ENCODE peak calls at places on chromosomes 5 and 9, in four cellular contexts. I is left ventricle myocardium superior, H is C1 segment of cervical spinal cord, X is mucosa of gallbladder. Z is an unnamed sample.

GRCh38 chr9:35605336-35606137 is 475 bp downstream of the TESK1 start:
- DNase-seq in X (no peak), H (no peak), I (peak), Z (no peak)

GRCh38 chr5:7910738-7911428 is 41.9 kb downstream of the MTRR start:
- DNase-seq in H (no peak), X (no peak), I (no peak), Z (no peak)

GRCh38 chr5:133112026-133112660 is 60.3 kb downstream of the HSPA4 start:
- DNase-seq in H (no peak), I (no peak), X (peak), Z (no peak)

GRCh38 chr9:95494022-95494415 is 22.8 kb downstream of the PTCH1 start:
- DNase-seq in H (peak), I (no peak), X (no peak), Z (peak)

GRCh38 chr5:31317642-31318041 is 124.2 kb downstream of the CDH6 start:
- DNase-seq in H (no peak), X (no peak), I (no peak), Z (no peak)

GRCh38 chr9:116101516-116101915 is 52.1 kb upstream of the PAPPA start:
- DNase-seq in I (no peak), X (no peak), H (no peak), Z (no peak)

GRCh38 chr9:3887798-3888495 is 362.1 kb upstream of the RFX3 start:
- DNase-seq in X (no peak), I (no peak), H (no peak), Z (no peak)

GRCh38 chr9:36858805-36859375 is 175.2 kb downstream of the PAX5 start:
- DNase-seq in X (no peak), I (no peak), H (no peak), Z (no peak)

GRCh38 chr9:108521063-108521462 is 334.7 kb downstream of the ACTL7B start:
- DNase-seq in H (no peak), X (no peak), I (no peak), Z (no peak)

GRCh38 chr9:81737871-81738507 is 48.6 kb upstream of the TLE1 start:
- DNase-seq in I (no peak), X (peak), H (no peak), Z (peak)

GRCh38 chr5:683619-684481 is 9.3 kb downstream of the TPPP start:
- DNase-seq in I (peak), H (no peak), X (no peak), Z (no peak)

GRCh38 chr5:38537502-38537901 is 18.9 kb downstream of the LIFR start:
- DNase-seq in H (no peak), I (no peak), X (no peak), Z (no peak)

GRCh38 chr9:121675969-121676822 is 24.8 kb downstream of the DAB2IP start:
- DNase-seq in X (no peak), H (no peak), I (peak), Z (peak)

GRCh38 chr5:139415221-139415861 is 11.5 kb upstream of the SPATA24 start:
- DNase-seq in X (no peak), I (peak), H (peak), Z (peak)

GRCh38 chr9:33818167-33818831 is 1.3 kb downstream of the UBE2R2 start:
- DNase-seq in X (peak), I (peak), H (peak), Z (no peak)

GRCh38 chr9:114516913-114517312 is 11.6 kb upstream of the WHRN start:
- DNase-seq in X (no peak), H (no peak), I (no peak), Z (no peak)

GRCh38 chr5:134438641-134439621 is 27.2 kb upstream of the CDKN2AIPNL start:
- DNase-seq in H (no peak), I (peak), X (peak), Z (peak)

GRCh38 chr5:64794053-64794770 is 25.5 kb downstream of the CWC27 start:
- DNase-seq in I (no peak), X (no peak), H (no peak), Z (no peak)

GRCh38 chr5:43161244-43161643 is 30.8 kb upstream of the NIM1K start:
- DNase-seq in H (no peak), X (no peak), I (no peak), Z (no peak)

GRCh38 chr5:97449172-97449571 is 266.1 kb upstream of the RIOK2 start:
- DNase-seq in X (no peak), I (no peak), H (no peak), Z (no peak)

GRCh38 chr5:69454460-69455249 is 37.9 kb upstream of the OCLN start:
- DNase-seq in I (no peak), H (no peak), X (peak), Z (no peak)

GRCh38 chr9:113246928-113247327 is 25.6 kb downstream of the SLC31A1 start:
- DNase-seq in X (no peak), H (no peak), I (no peak), Z (no peak)

GRCh38 chr9:69949396-69949795 is 94.3 kb upstream of the MAMDC2 start:
- DNase-seq in X (no peak), H (no peak), I (no peak), Z (no peak)

GRCh38 chr9:115008536-115008935 is 78.1 kb upstream of the TNFSF8 start:
- DNase-seq in I (no peak), H (no peak), X (no peak), Z (peak)

GRCh38 chr9:97562542-97562941 is 61.1 kb downstream of the TMOD1 start:
- DNase-seq in H (no peak), X (no peak), I (peak), Z (no peak)

GRCh38 chr5:135399838-135400542 is 959 bp upstream of the MACROH2A1 start:
- DNase-seq in X (no peak), H (no peak), I (no peak), Z (no peak)

GRCh38 chr5:14588758-14589543 is 7.4 kb downstream of the OTULINL start:
- DNase-seq in X (no peak), H (no peak), I (no peak), Z (no peak)

GRCh38 chr9:34079181-34079580 is 30.5 kb upstream of the UBAP2 start:
- DNase-seq in H (no peak), I (no peak), X (no peak), Z (no peak)

GRCh38 chr5:78518365-78519197 is 130.0 kb downstream of the LHFPL2 start:
- DNase-seq in I (peak), H (no peak), X (peak), Z (no peak)

GRCh38 chr5:171450423-171451246 is 31.2 kb downstream of the FGF18 start:
- DNase-seq in I (peak), X (peak), H (no peak), Z (no peak)

GRCh38 chr5:121780406-121780805 is 71.3 kb upstream of the FTMT start:
- DNase-seq in I (no peak), H (no peak), X (no peak), Z (no peak)

Z was measured in occipital lobe.